ENCODE peak calls at places on chromosomes 3 and 15, in four cellular contexts. P, E, F and Y are unnamed samples.

GRCh38 chr15:43168192-43169107 is 16.8 kb upstream of the CCNDBP1 start:
- DNase-seq in P (no peak), E (no peak), F (no peak), Y (no peak)

GRCh38 chr3:60188803-60189202 is 1062.4 kb downstream of the FHIT start:
- DNase-seq in P (no peak), E (no peak), F (no peak), Y (no peak)

GRCh38 chr3:132038198-132038825 is 3.5 kb upstream of the CPNE4 start:
- DNase-seq in P (no peak), E (no peak), F (peak; percentile 10), Y (peak; percentile 48)

GRCh38 chr3:197186887-197187588 is 111.4 kb downstream of the DLG1 start:
- DNase-seq in P (peak; percentile 30), E (no peak), F (peak; percentile 63), Y (peak; percentile 4)

GRCh38 chr15:76753771-76754170 is 151.4 kb downstream of the SCAPER start:
- DNase-seq in P (no peak), E (no peak), F (no peak), Y (no peak)

GRCh38 chr3:39142067-39142466 is 11.3 kb downstream of the CSRNP1 start:
- DNase-seq in P (no peak), E (no peak), F (no peak), Y (no peak)

GRCh38 chr3:107235923-107236315 is 141.3 kb upstream of the CCDC54 start:
- DNase-seq in P (peak; percentile 61), E (no peak), F (peak; percentile 66), Y (peak; percentile 69)

GRCh38 chr15:101062471-101063171 is 143.5 kb downstream of the LRRK1 start:
- DNase-seq in P (no peak), E (peak; percentile 63), F (no peak), Y (no peak)

GRCh38 chr3:44045476-44046275 is 196.0 kb upstream of the TOPAZ1 start:
- DNase-seq in P (peak; percentile 22), E (no peak), F (no peak), Y (no peak)

GRCh38 chr15:70048196-70048565 is 49.5 kb downstream of the TLE3 start:
- DNase-seq in P (no peak), E (no peak), F (no peak), Y (no peak)

GRCh38 chr15:31387101-31387482 is 60.5 kb downstream of the KLF13 start:
- DNase-seq in P (no peak), E (no peak), F (no peak), Y (no peak)

DNA sequence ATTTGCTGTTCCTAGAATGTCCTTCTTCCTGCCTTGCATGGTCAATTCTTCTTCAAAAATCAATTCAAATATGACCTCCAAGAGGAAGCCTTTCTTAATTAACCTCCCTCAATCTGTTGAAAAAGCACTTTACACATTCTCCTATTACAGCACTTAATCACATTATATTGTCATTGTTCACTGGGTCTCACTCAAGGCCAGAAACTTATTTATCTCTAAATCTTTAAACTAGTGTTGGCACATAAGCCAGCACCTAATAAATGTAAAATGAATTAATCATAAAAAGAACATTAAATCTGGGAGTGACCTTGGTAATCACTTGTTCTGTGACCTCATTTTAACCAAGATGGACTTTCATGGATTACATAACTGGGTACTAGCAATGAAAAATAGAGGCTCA is 22.2 kb downstream of the MSL2 start:
- DNase-seq in P (no peak), E (no peak), F (no peak), Y (no peak)
- TF ChIP-seq RFX5 in P (no peak), E (no peak), F (no peak), Y (no peak)

GRCh38 chr3:45055411-45056143 is 29.5 kb downstream of the CLEC3B start:
- DNase-seq in P (peak; percentile 78), E (no peak), F (peak; percentile 65), Y (peak; percentile 49)
- TF ChIP-seq RNF2 in P (no peak), E (no peak), F (no peak), Y (no peak)

GRCh38 chr15:55226127-55226526 is 29.4 kb upstream of the RSL24D1 start:
- DNase-seq in P (no peak), E (no peak), F (no peak), Y (no peak)

GRCh38 chr15:55221090-55222011 is 24.6 kb upstream of the RSL24D1 start:
- DNase-seq in P (no peak), E (no peak), F (peak; percentile 86), Y (peak; percentile 20)

GRCh38 chr15:55218068-55218467 is 21.3 kb upstream of the RSL24D1 start:
- DNase-seq in P (no peak), E (no peak), F (no peak), Y (no peak)

GRCh38 chr15:55224892-55225291 is 28.2 kb upstream of the RSL24D1 start:
- DNase-seq in P (no peak), E (no peak), F (no peak), Y (no peak)

DNA sequence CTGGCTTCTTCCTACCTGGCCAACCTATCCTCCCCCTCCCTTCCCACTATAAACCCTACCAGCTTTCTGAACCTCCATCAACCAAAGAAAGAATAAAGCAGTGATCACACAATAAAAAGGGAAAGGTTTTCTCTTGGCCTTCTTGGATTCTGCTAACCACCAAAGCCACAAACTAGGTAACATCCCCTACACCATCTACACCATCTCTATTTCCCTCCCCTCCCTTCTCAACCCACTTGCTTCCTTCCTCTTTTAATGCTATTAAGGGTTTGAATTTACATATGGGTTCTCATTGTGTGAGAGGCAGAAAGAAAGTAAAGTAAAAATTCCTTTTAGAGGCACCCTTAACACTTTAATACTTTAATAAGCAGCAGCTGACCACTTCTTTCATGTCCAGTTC is 25.8 kb upstream of the RSL24D1 start:
- DNase-seq in P (no peak), E (no peak), F (no peak), Y (no peak)
- TF ChIP-seq RFX5 in P (no peak), E (no peak), F (no peak), Y (no peak)

GRCh38 chr3:176431986-176432385 is 765.3 kb downstream of the TBL1XR1 start:
- DNase-seq in P (no peak), E (no peak), F (no peak), Y (no peak)

GRCh38 chr3:176428552-176428951 is 768.7 kb downstream of the TBL1XR1 start:
- DNase-seq in P (no peak), E (no peak), F (no peak), Y (no peak)

GRCh38 chr3:176431073-176431472 is 766.2 kb downstream of the TBL1XR1 start:
- DNase-seq in P (no peak), E (no peak), F (no peak), Y (no peak)

GRCh38 chr3:176426371-176426770 is 770.9 kb downstream of the TBL1XR1 start:
- DNase-seq in P (no peak), E (no peak), F (peak; percentile 0), Y (no peak)

DNA sequence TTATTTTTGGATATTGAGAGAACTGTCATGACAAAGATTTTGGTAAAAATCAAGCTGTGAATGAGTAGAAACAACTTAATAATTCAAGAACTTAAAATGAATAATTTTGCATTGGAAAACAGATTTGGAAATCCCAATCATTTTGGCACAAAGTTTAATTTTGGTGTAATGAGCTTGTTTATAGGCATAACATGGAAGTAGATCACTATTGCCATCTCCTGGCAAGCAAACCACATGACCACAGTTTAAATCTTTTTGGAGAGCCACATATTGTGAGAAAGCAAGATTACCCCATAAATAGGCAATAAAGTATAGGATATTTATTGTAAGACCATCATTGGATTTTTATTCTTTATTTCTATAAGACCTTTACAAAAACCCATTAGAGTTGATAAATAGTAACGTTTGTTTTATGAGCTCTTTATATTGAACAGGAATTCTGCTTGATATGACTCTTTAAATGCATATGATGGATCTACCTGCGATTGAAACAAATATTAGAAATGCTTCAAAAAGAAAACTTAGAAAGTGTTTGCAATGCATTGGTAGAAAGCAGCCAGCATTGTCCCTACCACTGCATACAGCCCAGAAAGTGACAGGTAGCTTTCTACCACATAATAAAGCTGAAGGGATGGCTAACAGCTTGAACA is 766.9 kb downstream of the TBL1XR1 start:
- DNase-seq in P (peak; percentile 7), E (no peak), F (peak; percentile 8), Y (peak; percentile 5)
- TF ChIP-seq RNF2 in P (no peak), E (no peak), F (no peak), Y (no peak)

DNA sequence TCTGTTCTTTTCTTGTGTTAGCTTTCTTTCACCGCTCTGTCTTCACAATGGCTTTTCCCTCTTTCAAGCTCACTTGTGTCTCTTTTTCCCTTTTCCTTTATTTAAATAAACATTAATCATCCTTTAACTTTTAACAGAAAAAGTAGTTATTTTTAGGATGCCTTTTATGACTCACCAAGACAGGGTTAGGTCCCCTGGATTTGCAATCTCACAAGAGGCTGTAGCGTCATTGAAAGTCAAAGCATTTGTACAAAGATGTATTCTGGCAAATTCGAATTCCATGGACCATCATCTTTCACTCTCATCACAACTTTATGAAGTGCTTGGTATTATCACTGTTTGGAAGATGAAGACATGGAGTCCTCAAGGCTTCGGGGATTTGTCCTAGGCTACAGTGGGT is 34.8 kb upstream of the MCTP2 start:
- DNase-seq in P (no peak), E (no peak), F (no peak), Y (no peak)
- TF ChIP-seq RFX5 in P (no peak), E (no peak), F (no peak), Y (no peak)

GRCh38 chr15:83504365-83504764 is 57.2 kb downstream of the SH3GL3 start:
- DNase-seq in P (no peak), E (no peak), F (no peak), Y (no peak)
- TF ChIP-seq RNF2 in P (no peak), E (no peak), F (no peak), Y (no peak)

GRCh38 chr3:120072867-120073525 is 21.3 kb downstream of the GSK3B start:
- DNase-seq in P (no peak), E (no peak), F (no peak), Y (peak; percentile 28)
- TF ChIP-seq RFX5 in P (no peak), E (no peak), F (no peak), Y (no peak)

GRCh38 chr15:44763848-44764247 is 27.5 kb downstream of the TRIM69 start:
- DNase-seq in P (no peak), E (no peak), F (no peak), Y (no peak)
- TF ChIP-seq RNF2 in P (no peak), E (no peak), F (no peak), Y (no peak)

GRCh38 chr15:37876900-37877299 is 57.5 kb upstream of the TMCO5A start:
- DNase-seq in P (no peak), E (no peak), F (no peak), Y (no peak)
- TF ChIP-seq RFX5 in P (no peak), E (no peak), F (no peak), Y (no peak)